ENCODE peak calls at places on chromosomes 3 and 15, in four cellular contexts. One of them, this sample, is unnamed.

GRCh38 chr3:169026543-169027181 is 636.9 kb downstream of the MECOM start:
- DNase-seq in posterior vena cava: no peak
- DNase-seq in HTR-8/SVneo: peak
- DNase-seq in H9: no peak
- DNase-seq in this sample: no peak

GRCh38 chr15:33068531-33068990 is 126.0 kb downstream of the FMN1 start:
- DNase-seq in posterior vena cava: no peak
- DNase-seq in HTR-8/SVneo: no peak
- DNase-seq in H9: peak
- DNase-seq in this sample: peak

GRCh38 chr3:188207941-188208750 is 54.2 kb downstream of the LPP start:
- DNase-seq in posterior vena cava: no peak
- DNase-seq in HTR-8/SVneo: no peak
- DNase-seq in H9: peak
- DNase-seq in this sample: no peak

GRCh38 chr15:88800026-88800425 is 3.2 kb upstream of the ACAN start:
- DNase-seq in posterior vena cava: no peak
- DNase-seq in HTR-8/SVneo: no peak
- DNase-seq in H9: no peak
- DNase-seq in this sample: no peak

GRCh38 chr3:16148783-16149182 is 25.7 kb upstream of the GALNT15 start:
- DNase-seq in posterior vena cava: peak
- DNase-seq in HTR-8/SVneo: no peak
- DNase-seq in H9: no peak
- DNase-seq in this sample: no peak

GRCh38 chr3:62201438-62202035 is 171.8 kb downstream of the FEZF2 start:
- DNase-seq in posterior vena cava: no peak
- DNase-seq in HTR-8/SVneo: peak
- DNase-seq in H9: no peak
- DNase-seq in this sample: peak

GRCh38 chr15:39102431-39102830 is 478.4 kb upstream of the THBS1 start:
- DNase-seq in posterior vena cava: no peak
- DNase-seq in HTR-8/SVneo: no peak
- DNase-seq in H9: no peak
- DNase-seq in this sample: no peak

GRCh38 chr3:184508938-184509337 is 52.6 kb upstream of the EPHB3 start:
- DNase-seq in posterior vena cava: no peak
- DNase-seq in HTR-8/SVneo: no peak
- DNase-seq in H9: no peak
- DNase-seq in this sample: no peak

GRCh38 chr3:131216801-131217200 is 164.8 kb upstream of the NUDT16 start:
- DNase-seq in posterior vena cava: no peak
- DNase-seq in HTR-8/SVneo: peak
- DNase-seq in H9: peak
- DNase-seq in this sample: no peak

GRCh38 chr15:36658321-36658720 is 78.9 kb downstream of the CDIN1 start:
- DNase-seq in posterior vena cava: no peak
- DNase-seq in HTR-8/SVneo: peak
- DNase-seq in H9: no peak
- DNase-seq in this sample: no peak

This sample was measured in NCI-H460.